ENCODE peak calls at places on chromosomes 3 and 15, in four cellular contexts. Z is HepG2, Y is K562, A is GM12878. N is an unnamed sample.

GRCh38 chr3:146496726-146497125 is 27.4 kb upstream of the PLSCR2 start:
- DNase-seq in A (no peak), Z (no peak), Y (peak; percentile 41), N (no peak)

GRCh38 chr15:40900256-40901052 is 6.2 kb downstream of the VPS18 start:
- DNase-seq in Z (no peak), A (no peak), Y (no peak), N (no peak)

GRCh38 chr3:177673105-177673804 is 476.0 kb upstream of the TBL1XR1 start:
- DNase-seq in Y (no peak), Z (no peak), A (no peak), N (no peak)

GRCh38 chr15:43900964-43901363 is 74.2 kb downstream of the WDR76 start:
- DNase-seq in Z (no peak), Y (no peak), A (no peak), N (no peak)

GRCh38 chr15:82298032-82298431 is 35.4 kb downstream of the SAXO2 start:
- DNase-seq in Z (no peak), A (no peak), Y (no peak), N (no peak)

GRCh38 chr3:51946796-51947195 is 4.6 kb downstream of the PARP3 start:
- DNase-seq in Z (no peak), A (no peak), Y (no peak), N (no peak)

GRCh38 chr3:182292586-182292985 is 500.7 kb upstream of the ATP11B start:
- DNase-seq in Z (no peak), Y (no peak), A (no peak), N (no peak)

GRCh38 chr3:193951859-193952258 is 184.1 kb upstream of the HES1 start:
- DNase-seq in A (no peak), Z (no peak), Y (no peak), N (no peak)

GRCh38 chr15:87713405-87713995 is 543.0 kb downstream of the NTRK3 start:
- DNase-seq in A (no peak), Z (no peak), Y (no peak), N (no peak)

GRCh38 chr15:83284563-83285283 is at the start of gene BNC1:
- DNase-seq in A (no peak), Z (no peak), Y (no peak), N (peak; percentile 42)

GRCh38 chr3:120382941-120383447 is 33.8 kb upstream of the LRRC58 start:
- DNase-seq in A (no peak), Z (no peak), Y (no peak), N (no peak)

GRCh38 chr3:10192953-10193691 is 28.4 kb downstream of the IRAK2 start:
- DNase-seq in Y (peak; percentile 48), A (peak; percentile 91), Z (peak; percentile 28), N (peak; percentile 32)

GRCh38 chr3:36741285-36741684 is 23.1 kb downstream of the DCLK3 start:
- DNase-seq in A (no peak), Y (no peak), Z (no peak), N (peak; percentile 23)

DNA sequence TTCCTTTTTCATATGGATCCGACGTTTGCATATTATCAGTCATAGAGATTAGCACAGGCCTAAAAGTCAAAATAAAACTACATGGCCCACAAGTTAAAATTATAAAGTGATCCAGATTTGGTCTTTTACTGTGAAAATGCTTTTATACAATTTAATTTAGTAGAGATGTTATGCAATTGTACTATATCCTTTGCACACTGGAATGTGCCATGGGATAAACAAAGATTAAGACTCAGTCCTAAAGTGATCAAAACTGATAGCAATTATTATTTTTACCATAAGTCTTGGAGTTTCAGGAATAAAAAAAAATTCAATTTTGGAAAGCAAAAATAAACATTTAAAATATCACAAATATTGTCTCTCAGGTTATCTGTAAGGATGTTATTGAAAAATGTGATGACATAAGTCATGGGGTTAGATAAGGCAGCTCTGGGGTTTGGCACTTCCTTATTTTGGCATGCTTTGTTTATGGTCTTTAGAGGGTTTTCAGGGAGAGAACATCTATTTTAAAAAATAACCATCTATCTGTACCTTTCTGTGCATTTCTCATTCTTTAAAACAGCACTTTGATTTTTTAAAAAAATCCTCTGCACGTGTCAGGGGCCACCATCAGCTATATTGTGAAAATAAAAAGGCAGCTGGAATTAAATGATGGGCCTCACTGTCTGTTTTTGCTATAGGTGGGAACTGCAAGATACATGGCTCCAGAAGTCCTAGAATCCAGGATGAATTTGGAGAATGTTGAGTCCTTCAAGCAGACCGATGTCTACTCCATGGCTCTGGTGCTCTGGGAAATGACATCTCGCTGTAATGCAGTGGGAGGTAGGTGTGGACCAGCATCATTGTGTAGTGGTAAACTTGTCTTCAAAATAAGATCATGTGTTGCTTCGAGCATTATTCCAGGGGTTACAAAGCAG is 67.3 kb downstream of the TGFBR2 start:
- DNase-seq in A (no peak), Y (no peak), Z (no peak), N (no peak)
- TF ChIP-seq CBFB in A (no peak), Y (no peak), Z (no peak), N (no peak)

GRCh38 chr3:53416530-53416929 is 69.2 kb upstream of the DCP1A start:
- DNase-seq in Z (no peak), Y (no peak), A (no peak), N (no peak)
- TF ChIP-seq ESRRA in Z (no peak), Y (no peak), A (no peak), N (no peak)

DNA sequence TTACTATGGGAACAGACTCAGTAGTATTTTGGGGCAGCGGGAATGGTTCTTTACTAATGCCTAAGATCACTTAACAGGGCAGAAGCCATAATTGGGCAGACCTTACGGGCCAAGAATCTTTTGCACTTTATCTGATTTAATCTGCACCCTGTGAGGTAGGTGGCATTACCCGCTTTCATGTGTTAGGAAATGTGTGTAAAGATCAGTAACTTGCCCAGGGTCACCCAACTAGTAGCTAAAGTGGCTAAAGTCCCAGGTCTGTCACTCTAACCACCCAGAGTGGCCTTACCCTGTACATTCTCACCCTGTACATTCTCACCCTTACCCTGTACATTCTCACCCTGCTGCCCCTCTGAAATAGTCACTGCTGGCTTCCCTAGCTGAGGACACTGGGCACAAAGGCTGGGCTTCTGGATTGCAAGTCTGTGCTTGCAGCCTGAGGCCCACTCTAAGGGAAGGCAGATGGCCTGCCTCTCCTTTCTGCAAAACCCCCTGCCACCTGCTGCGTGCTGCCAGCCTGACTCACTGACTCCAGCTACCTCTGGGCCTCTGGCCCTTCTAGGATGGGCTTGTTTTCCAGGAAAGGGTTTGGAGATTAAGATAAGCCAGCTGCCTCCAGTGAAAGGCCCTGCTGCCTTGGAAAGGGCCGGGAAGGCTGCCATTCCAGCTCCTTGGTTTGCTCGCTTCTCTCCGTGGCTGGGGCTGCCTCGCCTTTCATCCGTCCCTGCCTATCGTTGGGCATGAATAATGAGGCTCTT is 37.5 kb upstream of the MYZAP start:
- DNase-seq in Z (no peak), A (no peak), Y (no peak), N (no peak)
- TF ChIP-seq TCF7 in Z (no peak), A (no peak), Y (no peak), N (no peak)

GRCh38 chr3:13801361-13802214 is 78.3 kb downstream of the WNT7A start:
- DNase-seq in Y (no peak), Z (no peak), A (no peak), N (no peak)
- TF ChIP-seq CBFB in Y (no peak), Z (no peak), A (no peak), N (no peak)

GRCh38 chr3:125357032-125357658 is 18.0 kb downstream of the ZNF148 start:
- DNase-seq in Y (no peak), Z (peak; percentile 58), A (no peak), N (peak; percentile 59)
- TF ChIP-seq ESRRA in Y (no peak), Z (no peak), A (no peak), N (no peak)

DNA sequence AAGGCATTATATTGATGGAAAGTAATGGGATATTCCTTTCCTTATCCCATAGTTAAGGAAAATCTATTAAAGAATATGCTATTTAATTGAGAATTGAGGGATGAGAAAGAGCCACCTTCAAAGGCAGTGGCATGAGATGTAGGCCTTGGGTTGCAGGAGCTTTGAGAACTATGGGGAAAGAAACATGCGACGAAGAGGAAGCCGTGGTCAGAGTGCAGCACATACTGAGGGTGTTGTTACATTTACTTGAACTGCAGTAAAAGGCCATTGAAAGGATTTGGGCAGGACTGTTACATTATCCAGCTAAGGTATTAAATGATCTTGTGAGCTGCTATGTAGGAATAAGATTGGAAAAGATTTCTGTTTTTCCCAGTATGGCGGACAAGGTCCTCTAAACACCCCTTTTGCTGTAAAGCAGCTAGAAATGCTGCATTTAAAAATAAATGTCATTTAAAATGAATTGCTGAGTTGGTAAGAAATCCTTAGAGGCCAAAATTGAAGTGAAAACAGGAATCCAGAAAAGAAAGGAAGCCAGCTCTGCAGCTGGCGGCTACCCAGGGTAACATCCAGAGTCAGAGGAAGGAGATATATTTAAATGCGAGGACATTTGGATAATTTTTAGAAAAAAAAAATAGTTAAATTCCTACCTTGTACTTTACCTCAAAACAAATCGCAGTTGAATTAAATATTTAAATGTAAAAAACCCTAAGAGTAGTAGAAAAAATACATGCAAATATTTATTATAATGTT is 61.7 kb downstream of the IL1RAP start:
- DNase-seq in A (no peak), Y (no peak), Z (no peak), N (no peak)
- TF ChIP-seq TCF7 in A (no peak), Y (no peak), Z (no peak), N (no peak)

GRCh38 chr15:75163150-75163564 is 38.5 kb upstream of the C15orf39 start:
- DNase-seq in A (no peak), Y (peak; percentile 74), Z (no peak), N (no peak)

GRCh38 chr15:75161788-75162414 is 39.8 kb upstream of the C15orf39 start:
- DNase-seq in Y (no peak), Z (peak; percentile 68), A (no peak), N (no peak)

GRCh38 chr15:75161106-75161505 is 40.6 kb upstream of the C15orf39 start:
- DNase-seq in Z (no peak), A (no peak), Y (no peak), N (no peak)

GRCh38 chr15:75167588-75168076 is 34.0 kb upstream of the C15orf39 start:
- DNase-seq in Y (peak; percentile 41), A (no peak), Z (no peak), N (no peak)

DNA sequence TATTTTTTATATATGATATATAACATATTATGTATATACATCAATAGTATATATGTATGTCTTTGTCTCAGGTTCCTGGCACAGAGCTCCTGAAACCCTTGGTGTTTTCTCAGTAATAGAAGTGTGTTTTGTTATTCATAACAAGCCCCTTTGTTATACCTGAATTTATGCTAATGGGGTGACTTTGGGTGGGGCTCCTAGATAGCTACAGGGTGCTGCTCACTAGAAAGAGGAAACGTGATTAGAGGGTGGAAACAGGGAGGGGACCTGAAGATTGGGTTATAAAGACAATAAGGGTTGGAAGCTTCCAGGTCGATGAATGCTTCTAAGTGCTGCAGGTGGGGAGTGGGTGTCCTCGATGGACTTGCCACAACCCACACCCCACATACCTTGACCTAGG is 37.1 kb upstream of the C15orf39 start:
- DNase-seq in A (no peak), Y (no peak), Z (no peak), N (no peak)
- TF ChIP-seq CBFB in A (no peak), Y (no peak), Z (no peak), N (no peak)

GRCh38 chr3:58952128-58952917 is 97.5 kb downstream of the CFAP20DC start:
- DNase-seq in Y (no peak), A (peak; percentile 17), Z (no peak), N (no peak)

GRCh38 chr3:58955308-58955707 is 94.5 kb downstream of the CFAP20DC start:
- DNase-seq in Y (no peak), A (no peak), Z (no peak), N (peak; percentile 14)
- TF ChIP-seq ESRRA in Y (no peak), A (no peak), Z (no peak), N (no peak)